ENCODE peak calls at places on chromosome X, in six cellular contexts. N is GM12892, S is breast epithelium, A is GM12891, G is K562, J is esophagus muscularis mucosa. I is an unnamed sample.

GRCh38 chrX:31500920-31501319 is 429.1 kb upstream of the FTHL17 start:
- DNase-seq in N (no peak), S (no peak), A (no peak), G (no peak), J (no peak), I (no peak)

GRCh38 chrX:155819966-155820491 is 61.1 kb upstream of the VAMP7 start:
- DNase-seq in N (no peak), S (peak; percentile 27), A (peak; percentile 5), G (peak; percentile 28), J (no peak), I (no peak)

GRCh38 chrX:119728487-119728886 is 29.9 kb upstream of the SOWAHD start:
- DNase-seq in N (no peak), S (no peak), A (no peak), G (no peak), J (no peak), I (no peak)

GRCh38 chrX:139924696-139925094 is 8.2 kb downstream of the ATP11C start:
- DNase-seq in N (no peak), S (no peak), A (no peak), G (no peak), J (no peak), I (no peak)

GRCh38 chrX:22445880-22446279 is 173.2 kb downstream of the CBLL2 start:
- DNase-seq in N (no peak), S (no peak), A (no peak), G (no peak), J (no peak), I (no peak)

GRCh38 chrX:110853610-110854009 is 58.0 kb upstream of the CHRDL1 start:
- DNase-seq in N (no peak), S (peak; percentile 61), A (no peak), G (no peak), J (no peak), I (no peak)

GRCh38 chrX:68894513-68895338 is 65.9 kb downstream of the EFNB1 start:
- DNase-seq in N (no peak), S (peak; percentile 35), A (no peak), G (no peak), J (no peak), I (no peak)

GRCh38 chrX:10190367-10190766 is 33.6 kb downstream of the CLCN4 start:
- DNase-seq in N (no peak), S (no peak), A (no peak), G (peak; percentile 54), J (no peak), I (no peak)

GRCh38 chrX:46938589-46938988 is 26.4 kb downstream of the JADE3 start:
- DNase-seq in N (no peak), S (no peak), A (no peak), G (no peak), J (no peak), I (no peak)
- TF ChIP-seq POLR2AphosphoS5 in N (no peak), S (no peak), A (no peak), G (no peak), J (no peak), I (no peak)

GRCh38 chrX:107325467-107325866 is 119.1 kb downstream of the DNAAF6 start:
- DNase-seq in N (no peak), S (no peak), A (no peak), G (no peak), J (no peak), I (no peak)
- TF ChIP-seq POLR2AphosphoS5 in N (no peak), S (no peak), A (no peak), G (no peak), J (no peak), I (no peak)

GRCh38 chrX:85244411-85245210 is 820 bp downstream of the ZNF711 start:
- DNase-seq in N (no peak), S (no peak), A (no peak), G (peak; percentile 4), J (no peak), I (no peak)

GRCh38 chrX:85243155-85243554 is 424 bp downstream of the SATL1 start:
- DNase-seq in N (no peak), S (no peak), A (no peak), G (no peak), J (no peak), I (no peak)

GRCh38 chrX:85243761-85244410 is at the start of the genes SATL1 and ZNF711:
- DNase-seq in N (peak; percentile 13), S (peak; percentile 18), A (no peak), G (peak; percentile 17), J (no peak), I (peak; percentile 62)
- TF ChIP-seq POLR2AphosphoS5 in N (no peak), S (no peak), A (no peak), G (no peak), J (no peak), I (no peak)

GRCh38 chrX:48802089-48802812 is 384 bp downstream of the HDAC6 start:
- DNase-seq in N (peak; percentile 62), S (peak; percentile 91), A (peak; percentile 49), G (peak; percentile 74), J (peak; percentile 94), I (peak; percentile 92)

GRCh38 chrX:48798318-48798717 is 3.5 kb upstream of the HDAC6 start:
- DNase-seq in N (no peak), S (no peak), A (no peak), G (no peak), J (no peak), I (no peak)

GRCh38 chrX:48802813-48803261 is 970 bp downstream of the HDAC6 start:
- DNase-seq in N (no peak), S (no peak), A (no peak), G (no peak), J (no peak), I (no peak)

GRCh38 chrX:48800574-48801280 is 1.1 kb upstream of the HDAC6 start:
- DNase-seq in N (no peak), S (no peak), A (no peak), G (peak; percentile 75), J (no peak), I (no peak)

DNA sequence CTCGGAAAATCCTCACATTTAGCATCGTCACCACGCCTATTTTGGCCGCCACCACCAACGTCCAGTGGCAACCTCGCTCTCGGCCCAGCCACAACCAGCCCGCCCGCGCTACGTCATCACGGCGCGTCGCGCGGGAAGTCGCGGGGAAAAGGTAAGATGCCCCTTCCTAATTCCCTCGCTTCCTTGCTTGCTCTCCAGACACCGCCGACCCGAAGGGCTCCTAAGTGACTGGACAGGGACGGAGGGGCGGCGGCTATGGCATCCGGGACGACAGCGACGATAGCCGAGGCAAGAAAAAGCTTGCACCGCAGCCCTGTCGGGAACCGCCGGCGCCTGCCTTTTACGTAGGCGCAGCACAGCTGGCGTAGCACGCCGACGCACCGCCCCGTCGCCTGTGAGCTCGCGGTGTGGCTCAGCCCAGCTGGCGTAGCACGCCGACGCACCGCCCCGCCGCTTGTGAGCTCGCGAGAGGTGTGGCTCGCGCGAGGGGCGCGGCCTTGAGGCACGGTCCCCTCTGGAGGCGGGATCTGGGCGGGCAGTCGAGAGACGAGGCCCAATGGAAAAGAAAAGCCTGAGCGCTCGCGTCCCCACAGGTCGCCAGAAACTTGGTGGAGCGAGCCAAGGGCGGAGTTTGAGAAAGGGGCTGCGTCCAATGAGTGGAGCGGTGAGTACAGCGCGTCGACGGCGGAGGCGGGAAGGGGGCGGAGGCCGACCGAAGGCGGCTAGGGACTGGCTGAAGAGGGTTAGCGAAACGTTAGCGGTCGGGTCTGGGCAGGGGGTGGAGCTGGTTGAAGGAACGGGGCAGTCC is at the start of gene HDAC6:
- DNase-seq in N (peak; percentile 76), S (peak; percentile 97), A (peak; percentile 79), G (peak; percentile 86), J (peak; percentile 99), I (peak; percentile 96)
- TF ChIP-seq POLR2AphosphoS5 in N (no peak), S (peak; percentile 93), A (peak; percentile 26), G (no peak), J (peak; percentile 76), I (no peak)

GRCh38 chrX:17448188-17448587 is 73.2 kb downstream of the NHS start:
- DNase-seq in N (no peak), S (no peak), A (no peak), G (no peak), J (no peak), I (no peak)
- TF ChIP-seq POLR2AphosphoS5 in N (no peak), S (no peak), A (no peak), G (no peak), J (no peak), I (no peak)

DNA sequence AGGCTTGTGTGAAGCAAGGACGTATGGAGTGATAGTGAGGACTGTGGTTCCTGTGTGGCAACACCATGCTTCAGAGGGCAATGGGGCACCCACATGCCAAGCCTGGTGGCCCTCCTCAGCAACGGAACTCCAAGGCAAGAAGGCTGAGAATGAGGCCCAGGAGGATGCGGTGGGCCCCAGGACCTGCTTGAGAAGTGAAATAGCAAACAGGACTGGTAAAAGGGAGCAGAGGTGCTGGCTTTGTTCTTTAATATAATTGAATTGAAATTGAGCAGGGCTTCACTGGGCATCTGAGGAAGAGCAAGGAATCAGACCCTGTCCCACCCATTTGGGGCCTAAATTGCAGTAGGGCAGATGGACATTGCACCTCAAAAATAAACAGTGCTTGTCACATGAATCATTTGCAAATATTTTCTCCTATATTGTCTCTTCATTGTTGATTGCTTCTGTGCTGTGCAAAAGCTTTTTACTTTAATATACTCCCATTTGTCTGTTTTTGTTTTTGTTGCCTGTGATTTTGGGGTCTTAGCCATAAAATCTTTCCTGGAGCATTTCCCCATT is 2.3 kb downstream of the TMEM187 start:
- DNase-seq in N (no peak), S (no peak), A (no peak), G (no peak), J (no peak), I (no peak)
- TF ChIP-seq POLR2AphosphoS5 in N (no peak), S (no peak), A (no peak), G (no peak), J (no peak), I (no peak)

GRCh38 chrX:12973561-12974216 is 1.2 kb upstream of the TMSB4X start:
- DNase-seq in N (no peak), S (no peak), A (no peak), G (no peak), J (no peak), I (peak; percentile 69)

GRCh38 chrX:12972867-12973560 is 1.9 kb upstream of the TMSB4X start:
- DNase-seq in N (no peak), S (no peak), A (no peak), G (no peak), J (no peak), I (no peak)

GRCh38 chrX:12970691-12971202 is 4.2 kb upstream of the TMSB4X start:
- DNase-seq in N (no peak), S (no peak), A (no peak), G (no peak), J (no peak), I (no peak)

GRCh38 chrX:12972239-12972638 is 2.7 kb upstream of the TMSB4X start:
- DNase-seq in N (no peak), S (no peak), A (no peak), G (no peak), J (no peak), I (no peak)

DNA sequence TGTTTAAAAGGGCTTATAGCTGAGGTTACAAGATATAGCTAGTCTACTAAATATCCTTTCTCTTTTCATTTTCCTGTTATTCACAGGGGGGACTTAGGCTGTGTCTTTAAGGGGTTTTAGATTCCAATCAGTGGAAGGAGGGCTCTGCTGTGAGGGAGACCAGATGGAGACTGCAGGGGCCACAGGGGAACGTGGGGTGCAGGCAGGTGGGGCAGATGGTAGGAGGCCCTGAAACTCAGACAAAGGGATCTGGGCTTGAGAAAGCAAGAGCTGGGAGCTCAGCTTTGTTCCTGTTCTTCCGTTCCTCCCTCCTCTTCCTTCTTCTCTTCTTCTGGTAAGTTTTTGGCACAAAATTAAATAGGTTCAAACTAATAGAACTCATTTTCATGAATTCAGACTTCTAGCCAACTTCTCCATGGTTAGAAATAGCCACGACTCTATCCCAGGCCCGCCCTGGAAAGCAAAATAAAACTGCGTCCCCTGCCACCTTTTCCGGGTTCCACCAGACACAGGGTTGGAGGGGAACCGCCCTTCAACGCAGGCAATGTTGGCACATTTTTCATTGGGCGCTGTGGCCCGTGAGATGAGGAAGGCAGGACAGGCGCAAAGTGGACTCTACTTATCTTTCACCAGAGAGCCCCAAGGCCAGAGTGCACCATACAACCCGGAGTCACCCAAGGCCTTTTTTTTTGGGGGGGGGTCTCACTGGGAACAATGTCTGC is 3.5 kb upstream of the TMSB4X start:
- DNase-seq in N (no peak), S (no peak), A (no peak), G (no peak), J (no peak), I (no peak)
- TF ChIP-seq POLR2AphosphoS5 in N (peak; percentile 44), S (no peak), A (no peak), G (no peak), J (peak; percentile 23), I (no peak)

I was measured in suprapubic skin.